ENCODE peak calls at places on chromosomes 4 and X, in four cellular contexts. F, X, S and B are unnamed samples. For H3K9me3, the result is how much of the 10 kb centered on the place peaks cover.

GRCh38 chr4:5888222-5888701 is 4.6 kb downstream of the CRMP1 start:
- DNase-seq in F (no peak), X (no peak), S (no peak), B (no peak)

GRCh38 chrX:153925739-153926593 is at the start of gene ARHGAP4:
- DNase-seq in F (no peak), X (no peak), S (peak), B (no peak)

GRCh38 chrX:38937926-38938325 is 136.7 kb downstream of the MID1IP1 start:
- DNase-seq in F (no peak), X (no peak), S (no peak), B (no peak)

GRCh38 chr4:41428205-41428940 is 109.6 kb upstream of the LIMCH1 start:
- DNase-seq in F (no peak), X (no peak), S (no peak), B (no peak)

GRCh38 chr4:83917572-83917971 is 381.7 kb downstream of the GPAT3 start:
- DNase-seq in F (no peak), X (no peak), S (no peak), B (no peak)

GRCh38 chr4:159018062-159018629 is 84.7 kb upstream of the RAPGEF2 start:
- DNase-seq in F (no peak), X (no peak), S (no peak), B (no peak)

GRCh38 chr4:175705407-175705806 is 106.7 kb downstream of the GPM6A start:
- DNase-seq in F (no peak), X (no peak), S (no peak), B (no peak)

GRCh38 chr4:123090886-123091285 is 168.5 kb upstream of the NUDT6 start:
- DNase-seq in F (no peak), X (no peak), S (no peak), B (no peak)

GRCh38 chrX:140501940-140502468 is 2.9 kb downstream of the SOX3 start:
- DNase-seq in F (no peak), X (no peak), S (no peak), B (no peak)

GRCh38 chr4:73718375-73719373 is 21.7 kb upstream of the CXCL8 start:
- DNase-seq in F (no peak), X (no peak), S (no peak), B (no peak)

GRCh38 chrX:145405012-145405411 is 157.7 kb downstream of the SPANXN1 start:
- DNase-seq in F (no peak), X (no peak), S (no peak), B (no peak)
- H3K9me3 ChIP-seq in F (under half), X (under half), S (under half), B (under half)

DNA sequence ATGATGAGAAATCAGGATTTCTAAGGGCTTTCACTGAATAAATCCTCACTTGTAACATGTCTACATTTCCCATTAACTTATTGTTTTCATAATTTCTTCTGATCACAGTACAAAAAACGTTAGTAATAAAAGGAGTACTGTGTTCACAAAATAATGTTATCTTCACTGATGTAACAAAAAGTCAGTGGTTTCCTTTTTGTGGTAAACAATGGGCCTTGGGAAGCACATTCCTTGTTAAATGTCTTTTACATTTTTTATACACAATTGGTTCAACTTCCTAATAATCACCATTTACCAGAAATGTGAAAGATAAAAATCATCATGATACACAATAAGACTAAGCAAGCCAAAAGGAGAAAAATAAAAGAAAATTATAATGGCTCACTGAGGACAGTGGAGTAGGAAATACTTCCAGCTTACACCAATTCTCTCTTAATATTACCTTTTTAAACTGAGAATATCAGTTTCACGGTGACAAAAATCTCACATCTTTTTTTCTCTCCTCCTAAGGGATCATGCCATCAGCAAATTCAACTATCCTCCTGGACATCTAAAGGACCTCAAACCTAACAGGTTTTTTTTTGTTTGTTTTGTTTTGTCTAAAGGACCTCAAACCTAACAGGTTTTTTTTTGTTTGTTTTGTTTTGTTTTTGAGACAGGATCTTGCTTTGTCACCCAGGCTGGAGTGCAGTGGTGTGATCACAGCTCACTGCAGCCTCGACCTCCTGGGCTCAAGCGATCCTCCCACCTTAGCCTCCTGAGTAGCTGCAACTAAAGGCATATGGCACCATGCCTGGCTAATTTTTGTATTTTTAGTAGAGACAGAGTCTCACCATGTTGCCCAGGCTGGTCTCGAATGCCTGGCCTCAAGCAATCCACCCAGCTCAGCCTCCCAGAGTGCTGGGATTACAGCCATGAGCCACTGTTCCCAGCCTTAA is 57.3 kb downstream of the FRYL start:
- DNase-seq in F (no peak), X (no peak), S (no peak), B (no peak)
- H3K4me3 ChIP-seq in F (no peak), X (no peak), S (no peak), B (no peak)

GRCh38 chr4:110613710-110614109 is 9.2 kb downstream of the PITX2 start:
- DNase-seq in F (no peak), X (no peak), S (no peak), B (no peak)
- H3K9me3 ChIP-seq in F (under half), X (under half), S (under half), B (under half)

DNA sequence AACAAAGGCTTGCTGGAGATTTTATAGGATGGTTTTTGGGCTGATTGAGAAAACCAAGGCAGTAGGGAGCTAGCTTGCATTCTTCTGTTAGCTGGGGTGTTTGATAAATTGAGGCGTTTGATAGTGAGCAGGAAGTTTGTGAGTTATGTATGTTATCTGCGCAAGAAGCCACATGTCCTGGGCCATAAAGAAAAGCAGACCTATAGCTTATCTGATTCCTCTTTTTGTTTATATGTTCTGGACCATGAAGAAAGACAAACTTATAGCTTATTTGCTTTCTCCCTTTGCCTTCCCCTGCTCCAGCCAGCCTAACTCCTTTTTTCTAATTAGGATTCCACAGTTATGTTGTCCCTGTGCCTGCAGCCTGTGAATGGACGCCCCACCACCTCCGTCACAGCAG is 9.2 kb downstream of the HNRNPH2 start:
- DNase-seq in F (no peak), X (no peak), S (no peak), B (no peak)
- H3K4me3 ChIP-seq in F (peak), X (no peak), S (no peak), B (no peak)

GRCh38 chr4:40253906-40254305 is 57.1 kb downstream of the RHOH start:
- DNase-seq in F (no peak), X (no peak), S (no peak), B (no peak)
- H3K9me3 ChIP-seq in F (under half), X (under half), S (under half), B (under half)